ENCODE peak calls at places on chromosomes 3 and 15, in five cellular contexts. J, I, P, T and E are unnamed samples.

GRCh38 chr15:53757906-53758305 is 1.6 kb downstream of the WDR72 start:
- DNase-seq in J (no peak), I (no peak), P (no peak), T (no peak), E (no peak)

GRCh38 chr15:71125831-71126453 is 10.7 kb downstream of the THSD4 start:
- DNase-seq in J (no peak), I (no peak), P (no peak), T (no peak), E (no peak)

GRCh38 chr3:126893651-126894050 is 89.3 kb upstream of the PLXNA1 start:
- DNase-seq in J (no peak), I (no peak), P (no peak), T (no peak), E (no peak)

GRCh38 chr3:168531116-168531515 is 435.4 kb upstream of the GOLIM4 start:
- DNase-seq in J (no peak), I (no peak), P (no peak), T (no peak), E (no peak)

GRCh38 chr15:57218826-57219576 is 157.3 kb upstream of the CGNL1 start:
- DNase-seq in J (no peak), I (no peak), P (no peak), T (no peak), E (no peak)

GRCh38 chr3:102060814-102061213 is 211.5 kb downstream of the NFKBIZ start:
- DNase-seq in J (no peak), I (no peak), P (no peak), T (no peak), E (no peak)

GRCh38 chr3:9398715-9399708 is 1.6 kb downstream of the SETD5 start:
- DNase-seq in J (no peak), I (no peak), P (no peak), T (no peak), E (no peak)

GRCh38 chr15:90465930-90466567 is 63.7 kb upstream of the CRTC3 start:
- DNase-seq in J (no peak), I (no peak), P (no peak), T (no peak), E (no peak)

GRCh38 chr3:7630925-7631324 is 770.0 kb downstream of the GRM7 start:
- DNase-seq in J (no peak), I (peak; percentile 33), P (no peak), T (peak; percentile 72), E (no peak)

GRCh38 chr3:76096836-76097587 is 311.7 kb upstream of the ZNF717 start:
- DNase-seq in J (no peak), I (no peak), P (no peak), T (no peak), E (no peak)

GRCh38 chr3:27680517-27681246 is 41.4 kb downstream of the EOMES start:
- DNase-seq in J (no peak), I (no peak), P (no peak), T (no peak), E (no peak)

GRCh38 chr3:13348100-13348499 is 72.0 kb downstream of the NUP210 start:
- DNase-seq in J (no peak), I (no peak), P (no peak), T (no peak), E (no peak)
- H3K4me1 ChIP-seq in J (peaks cover 49% of the 10 kb centered on the region), I (peaks cover 5% of the 10 kb centered on the region), P (no peaks in the 10 kb centered on the region), T (no peaks in the 10 kb centered on the region), E (no peaks in the 10 kb centered on the region)

GRCh38 chr15:25060472-25060803 is 105.7 kb downstream of the SNRPN start:
- DNase-seq in J (no peak), I (no peak), P (no peak), T (no peak), E (peak; percentile 57)

GRCh38 chr15:25057574-25057973 is 102.8 kb downstream of the SNRPN start:
- DNase-seq in J (no peak), I (no peak), P (no peak), T (no peak), E (no peak)

GRCh38 chr15:25059698-25060471 is 105.1 kb downstream of the SNRPN start:
- DNase-seq in J (no peak), I (no peak), P (no peak), T (no peak), E (peak; percentile 45)

GRCh38 chr15:25056484-25057429 is 102.0 kb downstream of the SNRPN start:
- DNase-seq in J (no peak), I (no peak), P (no peak), T (no peak), E (peak; percentile 65)

GRCh38 chr15:25058080-25058785 is 103.4 kb downstream of the SNRPN start:
- DNase-seq in J (no peak), I (no peak), P (no peak), T (no peak), E (peak; percentile 52)
- H3K36me3 ChIP-seq in J (peaks cover 78% of the 10 kb centered on the region), I (peaks cover 99% of the 10 kb centered on the region), P (peaks cover 60% of the 10 kb centered on the region), T (peaks cover 55% of the 10 kb centered on the region), E (peaks cover 88% of the 10 kb centered on the region)

DNA sequence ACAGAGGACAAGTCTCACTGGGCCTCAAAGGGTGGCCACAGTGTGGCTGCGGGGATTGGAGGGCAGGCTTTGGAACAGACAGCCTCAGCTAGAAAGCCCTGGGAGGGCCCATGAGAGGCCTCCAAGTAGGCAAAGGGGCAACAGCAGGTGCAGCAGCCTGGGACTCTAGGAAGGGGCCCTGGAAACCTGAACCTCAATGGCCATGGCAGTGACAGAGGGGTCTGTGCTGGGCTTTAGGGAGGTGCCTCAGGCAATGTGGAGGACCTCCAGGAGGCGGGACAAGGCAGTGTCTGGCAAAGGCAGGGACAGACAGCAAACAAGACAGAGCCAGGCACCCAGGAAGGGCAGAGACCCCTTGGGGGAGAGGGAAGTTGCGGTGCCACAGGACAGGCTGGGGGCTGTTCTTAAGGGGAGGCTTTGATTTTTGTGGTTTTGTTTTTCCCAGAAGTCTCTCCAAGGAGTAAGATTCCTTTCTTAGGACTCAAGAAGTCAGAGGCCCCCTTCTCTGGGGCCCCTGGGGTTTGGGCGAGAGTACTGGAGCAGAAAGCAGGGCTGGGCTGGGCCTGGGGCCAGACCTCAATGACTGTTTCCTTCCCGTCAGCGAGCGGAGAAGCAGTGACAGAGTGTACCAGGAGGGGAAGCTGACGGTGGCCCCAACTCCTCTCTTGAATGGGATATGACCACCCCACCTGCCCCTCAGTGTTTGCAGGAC is 9.7 kb downstream of the STOML1 start:
- DNase-seq in J (no peak), I (peak; percentile 94), P (no peak), T (peak; percentile 57), E (peak; percentile 90)
- H3K4me1 ChIP-seq in J (peaks cover 42% of the 10 kb centered on the region), I (peaks cover 50% of the 10 kb centered on the region), P (no peaks in the 10 kb centered on the region), T (no peaks in the 10 kb centered on the region), E (peaks cover 41% of the 10 kb centered on the region)

GRCh38 chr3:45960289-45960688 is 17.0 kb downstream of the CXCR6 start:
- DNase-seq in J (no peak), I (no peak), P (no peak), T (no peak), E (no peak)
- H3K36me3 ChIP-seq in J (peaks cover 82% of the 10 kb centered on the region), I (peaks cover 100% of the 10 kb centered on the region), P (peaks cover 41% of the 10 kb centered on the region), T (peaks cover 8% of the 10 kb centered on the region), E (peaks cover 66% of the 10 kb centered on the region)

GRCh38 chr15:91529534-91529933 is 324.0 kb upstream of the SLCO3A1 start:
- DNase-seq in J (no peak), I (no peak), P (no peak), T (no peak), E (no peak)
- H3K4me1 ChIP-seq in J (no peaks in the 10 kb centered on the region), I (no peaks in the 10 kb centered on the region), P (no peaks in the 10 kb centered on the region), T (no peaks in the 10 kb centered on the region), E (no peaks in the 10 kb centered on the region)

GRCh38 chr3:37761043-37761442 is 100.6 kb upstream of the CTDSPL start:
- DNase-seq in J (no peak), I (no peak), P (no peak), T (no peak), E (no peak)
- H3K36me3 ChIP-seq in J (no peaks in the 10 kb centered on the region), I (peaks cover 29% of the 10 kb centered on the region), P (no peaks in the 10 kb centered on the region), T (no peaks in the 10 kb centered on the region), E (no peaks in the 10 kb centered on the region)

DNA sequence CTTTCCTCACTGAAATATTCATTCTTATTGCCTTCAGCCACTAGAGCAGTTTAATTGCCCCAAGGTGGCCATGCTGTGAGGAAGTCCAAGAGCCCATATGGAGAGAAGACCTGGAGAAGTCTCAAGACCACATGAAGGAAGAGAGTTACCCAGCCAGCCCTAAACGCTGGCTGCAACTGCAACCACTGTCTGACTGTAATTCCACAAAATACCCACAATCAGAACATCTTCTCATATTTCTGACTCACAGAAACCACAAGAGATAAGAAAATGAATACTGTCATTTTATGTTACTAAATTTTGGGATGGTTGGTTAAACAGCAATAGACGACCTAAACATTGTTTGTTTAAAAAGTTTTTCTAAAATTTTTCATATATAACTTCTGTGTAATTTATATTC is 14.7 kb upstream of the SST start:
- DNase-seq in J (no peak), I (no peak), P (no peak), T (no peak), E (no peak)
- H3K4me1 ChIP-seq in J (no peaks in the 10 kb centered on the region), I (no peaks in the 10 kb centered on the region), P (no peaks in the 10 kb centered on the region), T (no peaks in the 10 kb centered on the region), E (no peaks in the 10 kb centered on the region)

DNA sequence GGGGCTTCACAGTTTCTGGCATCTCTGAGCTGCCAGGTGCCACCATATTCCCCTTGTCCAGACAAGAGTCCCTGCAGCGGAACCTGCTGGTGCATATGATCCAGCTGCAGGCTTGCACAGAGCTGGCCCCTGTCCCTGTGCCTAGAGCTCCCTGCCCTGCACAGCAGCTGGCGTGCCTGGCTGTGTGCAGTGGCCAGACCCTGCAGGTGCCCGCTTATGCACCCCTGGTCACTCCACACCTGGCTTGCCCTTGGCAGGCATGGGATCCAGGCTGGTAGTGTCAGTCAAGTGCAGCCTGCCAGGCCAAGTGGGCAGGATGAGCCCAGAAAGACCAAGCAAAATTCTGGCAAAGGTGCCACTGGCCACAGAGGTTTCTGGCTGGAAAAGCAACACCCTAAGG is 88.6 kb upstream of the TTBK2 start:
- DNase-seq in J (no peak), I (no peak), P (no peak), T (no peak), E (peak; percentile 59)
- H3K36me3 ChIP-seq in J (peaks cover 19% of the 10 kb centered on the region), I (peaks cover 71% of the 10 kb centered on the region), P (peaks cover 5% of the 10 kb centered on the region), T (no peaks in the 10 kb centered on the region), E (peaks cover 67% of the 10 kb centered on the region)